ENCODE peak calls at places on chromosomes 16 and 17, in nine cellular contexts. A, Z, C, R, F, J, K, W and E are unnamed samples.

GRCh38 chr17:80964231-80964856 is 27.3 kb upstream of the CHMP6 start:
- DNase-seq in A (no peak), Z (no peak), C (no peak), R (no peak), F (no peak), J (no peak), K (no peak), W (no peak), E (no peak)

GRCh38 chr16:87556941-87557459 is 45.3 kb upstream of the JPH3 start:
- DNase-seq in A (no peak), Z (peak), C (peak), R (no peak), F (no peak), J (no peak), K (no peak), W (no peak), E (no peak)

GRCh38 chr17:81646869-81647600 is 9.3 kb downstream of the PDE6G start:
- DNase-seq in A (no peak), Z (no peak), C (no peak), R (no peak), F (no peak), J (no peak), K (no peak), W (no peak), E (no peak)

GRCh38 chr17:27430882-27431491 is 25.3 kb upstream of the KSR1 start:
- DNase-seq in A (peak), Z (peak), C (peak), R (peak), F (no peak), J (peak), K (no peak), W (peak), E (no peak)

GRCh38 chr17:67750067-67750466 is 32.3 kb downstream of the NOL11 start:
- DNase-seq in A (no peak), Z (no peak), C (no peak), R (no peak), F (no peak), J (no peak), K (no peak), W (no peak), E (no peak)

GRCh38 chr17:40522961-40523310 is 21.5 kb upstream of the TNS4 start:
- DNase-seq in A (no peak), Z (no peak), C (no peak), R (no peak), F (no peak), J (no peak), K (no peak), W (no peak), E (no peak)

GRCh38 chr17:68906638-68907037 is 48.6 kb downstream of the ABCA8 start:
- DNase-seq in A (no peak), Z (no peak), C (no peak), R (no peak), F (no peak), J (no peak), K (no peak), W (no peak), E (no peak)

GRCh38 chr16:72482695-72483094 is 310.7 kb upstream of the PMFBP1 start:
- DNase-seq in A (no peak), Z (no peak), C (no peak), R (no peak), F (no peak), J (no peak), K (no peak), W (no peak), E (no peak)

GRCh38 chr17:4301066-4301465 is 37.3 kb upstream of the ANKFY1 start:
- DNase-seq in A (no peak), Z (no peak), C (no peak), R (no peak), F (no peak), J (no peak), K (no peak), W (no peak), E (no peak)